ENCODE peak calls at places on chromosomes 3 and 15, in five cellular contexts. I is WTC11; Z is T-helper 1 cell; B is CD4-positive, alpha-beta T cell; W is thoracic aorta. S is an unnamed sample.

GRCh38 chr3:104392327-104392726 is 974.4 kb upstream of the ALCAM start:
- DNase-seq in I (no peak), Z (no peak), B (no peak), W (no peak), S (no peak)

GRCh38 chr3:115396801-115397200 is 226.5 kb upstream of the GAP43 start:
- DNase-seq in I (no peak), Z (no peak), B (no peak), W (no peak), S (no peak)

GRCh38 chr15:25327671-25328070 is 111.2 kb downstream of the UBE3A start:
- DNase-seq in I (no peak), Z (no peak), B (no peak), W (no peak), S (no peak)

GRCh38 chr15:47820047-47820779 is 102.9 kb downstream of the SEMA6D start:
- DNase-seq in I (no peak), Z (no peak), B (no peak), W (no peak), S (no peak)

GRCh38 chr15:34987623-34987981 is 485 bp downstream of the ZNF770 start:
- DNase-seq in I (no peak), Z (no peak), B (no peak), W (no peak), S (no peak)

GRCh38 chr3:19645093-19645492 is 288.9 kb downstream of the EFHB start:
- DNase-seq in I (no peak), Z (no peak), B (no peak), W (no peak), S (no peak)

GRCh38 chr15:73319460-73320245 is 49.1 kb downstream of the HCN4 start:
- DNase-seq in I (no peak), Z (no peak), B (no peak), W (no peak), S (no peak)

GRCh38 chr15:68281008-68281407 is 3.5 kb downstream of the FEM1B start:
- DNase-seq in I (no peak), Z (no peak), B (no peak), W (no peak), S (no peak)

GRCh38 chr3:182182531-182182968 is 470.8 kb downstream of the SOX2 start:
- DNase-seq in I (no peak), Z (no peak), B (no peak), W (no peak), S (no peak)

GRCh38 chr15:39691229-39691628 is 91.4 kb downstream of the FSIP1 start:
- DNase-seq in I (no peak), Z (no peak), B (no peak), W (no peak), S (no peak)

S was measured in GOT3.